ENCODE peak calls at places on chromosome 14, in five cellular contexts. U, Y, Z, D and M are unnamed samples.

GRCh38 chr14:72845675-72846074 is 48.2 kb downstream of the DPF3 start:
- DNase-seq in U (no peak), Y (no peak), Z (no peak), D (no peak), M (no peak)

GRCh38 chr14:90381999-90382451 is 14.8 kb upstream of the CALM1 start:
- DNase-seq in U (no peak), Y (peak), Z (peak), D (no peak), M (no peak)

GRCh38 chr14:79781882-79782281 is 429.4 kb downstream of the DIO2 start:
- DNase-seq in U (no peak), Y (no peak), Z (no peak), D (no peak), M (no peak)

GRCh38 chr14:64878775-64879634 is 702 bp downstream of the SPTB start:
- DNase-seq in U (no peak), Y (peak), Z (peak), D (no peak), M (no peak)

GRCh38 chr14:24662753-24663152 is 28.8 kb upstream of the GZMB start:
- DNase-seq in U (no peak), Y (peak), Z (no peak), D (no peak), M (no peak)

GRCh38 chr14:84225243-84225642 is 1304.7 kb upstream of the FLRT2 start:
- DNase-seq in U (no peak), Y (peak), Z (no peak), D (no peak), M (no peak)

GRCh38 chr14:52951730-52952481 is 1.1 kb upstream of the FERMT2 start:
- DNase-seq in U (peak), Y (peak), Z (peak), D (no peak), M (no peak)

GRCh38 chr14:56887211-56887610 is 76.9 kb upstream of the OTX2 start:
- DNase-seq in U (no peak), Y (no peak), Z (no peak), D (no peak), M (no peak)

GRCh38 chr14:72544615-72545387 is 349.1 kb downstream of the DPF3 start:
- DNase-seq in U (peak), Y (no peak), Z (no peak), D (no peak), M (no peak)

DNA sequence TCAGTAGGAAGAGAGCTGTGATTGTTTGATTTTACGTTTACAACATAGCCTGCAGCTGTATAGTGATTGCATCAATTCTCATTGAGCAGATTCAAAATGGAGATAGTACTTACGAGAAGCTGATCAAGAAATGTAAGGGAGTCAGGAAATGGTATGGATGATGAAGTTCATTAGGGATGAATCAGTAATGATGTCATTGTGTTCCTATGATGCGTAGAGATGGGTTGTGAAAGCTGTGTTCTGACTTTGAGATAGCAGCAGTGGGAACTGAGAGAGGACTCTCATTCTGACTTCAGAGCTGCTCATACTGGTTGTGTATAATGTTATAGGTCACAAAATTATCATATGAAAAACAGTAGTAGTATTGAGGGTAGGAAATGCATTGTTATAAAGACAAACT is 44.0 kb downstream of the TTLL5 start:
- DNase-seq in U (no peak), Y (no peak), Z (no peak), D (no peak), M (no peak)
- TF ChIP-seq CTCF in U (no peak), Y (no peak), Z (no peak), D (no peak), M (no peak)

DNA sequence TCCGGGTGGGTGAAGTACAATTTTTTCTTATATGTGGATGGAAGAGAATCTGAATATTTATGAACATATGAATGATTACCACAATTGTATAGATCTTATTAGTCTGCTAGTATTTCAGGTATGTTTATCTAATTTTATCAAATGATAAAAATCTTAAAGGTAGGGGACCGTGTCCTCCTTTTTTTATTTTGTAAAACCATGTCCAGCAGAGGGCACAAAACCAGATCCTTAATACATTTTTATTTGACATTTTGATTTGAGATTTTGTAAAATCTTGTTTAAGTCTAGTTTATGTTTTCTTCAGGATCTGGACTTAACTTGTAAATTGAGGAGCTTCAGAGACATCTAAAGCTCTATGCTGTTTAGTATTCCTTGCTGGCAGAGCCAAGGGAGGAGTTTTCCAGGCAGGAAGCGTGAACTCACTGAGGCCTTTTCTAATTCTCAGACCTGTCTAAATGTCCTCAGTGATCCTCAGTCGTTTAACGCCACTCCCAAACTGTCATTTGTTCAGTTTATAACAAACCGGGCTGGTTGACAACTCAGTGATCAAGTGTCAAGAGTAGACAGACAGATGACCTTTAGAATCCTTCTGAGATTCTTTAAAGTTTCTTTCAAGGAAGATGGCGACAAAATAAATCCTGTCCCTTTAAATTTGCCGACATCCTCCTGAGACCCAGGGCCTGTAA is 263.9 kb downstream of the KTN1 start:
- DNase-seq in U (no peak), Y (no peak), Z (no peak), D (no peak), M (no peak)
- TF ChIP-seq CTCF in U (peak), Y (no peak), Z (peak), D (no peak), M (no peak)

GRCh38 chr14:104515059-104515810 is 64.3 kb upstream of the C14orf180 start:
- DNase-seq in U (no peak), Y (no peak), Z (no peak), D (no peak), M (no peak)

GRCh38 chr14:104515811-104516780 is 63.5 kb upstream of the C14orf180 start:
- DNase-seq in U (no peak), Y (no peak), Z (no peak), D (no peak), M (no peak)

GRCh38 chr14:104517867-104518266 is 61.7 kb upstream of the C14orf180 start:
- DNase-seq in U (no peak), Y (no peak), Z (no peak), D (no peak), M (no peak)

GRCh38 chr14:104517426-104517825 is 62.1 kb upstream of the C14orf180 start:
- DNase-seq in U (no peak), Y (no peak), Z (no peak), D (no peak), M (no peak)

GRCh38 chr14:104516906-104517305 is 62.7 kb upstream of the C14orf180 start:
- DNase-seq in U (no peak), Y (no peak), Z (no peak), D (no peak), M (no peak)
- TF ChIP-seq CTCF in U (no peak), Y (no peak), Z (no peak), D (no peak), M (no peak)

GRCh38 chr14:32513571-32514009 is 184.5 kb downstream of the AKAP6 start:
- DNase-seq in U (peak), Y (no peak), Z (no peak), D (no peak), M (no peak)
- TF ChIP-seq CTCF in U (peak), Y (peak), Z (peak), D (no peak), M (peak)

DNA sequence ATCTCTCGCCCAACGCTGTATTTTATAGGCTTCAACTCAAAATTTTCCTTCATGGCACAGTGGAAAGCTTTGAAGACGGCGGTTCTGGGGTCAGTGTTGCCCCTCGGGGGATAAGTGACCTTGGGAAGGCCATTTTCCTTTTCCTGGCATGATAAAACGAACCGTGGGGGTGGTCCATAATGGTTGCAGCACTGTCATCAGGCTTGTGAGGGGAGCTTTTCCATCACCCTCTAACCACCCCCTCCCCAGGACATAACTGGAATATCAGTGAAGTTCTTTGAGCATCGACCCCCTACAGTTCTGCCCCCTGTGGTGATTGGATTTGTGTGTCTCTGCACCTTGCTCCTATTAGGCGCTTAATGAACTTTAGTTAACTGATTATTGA is 16.0 kb downstream of the FOS start:
- DNase-seq in U (no peak), Y (no peak), Z (peak), D (no peak), M (no peak)
- TF ChIP-seq CTCF in U (no peak), Y (no peak), Z (peak), D (no peak), M (peak)

GRCh38 chr14:100904307-100905019 is 941 bp upstream of the RTL1 start:
- DNase-seq in U (no peak), Y (no peak), Z (peak), D (no peak), M (no peak)
- TF ChIP-seq CTCF in U (no peak), Y (no peak), Z (peak), D (no peak), M (no peak)

DNA sequence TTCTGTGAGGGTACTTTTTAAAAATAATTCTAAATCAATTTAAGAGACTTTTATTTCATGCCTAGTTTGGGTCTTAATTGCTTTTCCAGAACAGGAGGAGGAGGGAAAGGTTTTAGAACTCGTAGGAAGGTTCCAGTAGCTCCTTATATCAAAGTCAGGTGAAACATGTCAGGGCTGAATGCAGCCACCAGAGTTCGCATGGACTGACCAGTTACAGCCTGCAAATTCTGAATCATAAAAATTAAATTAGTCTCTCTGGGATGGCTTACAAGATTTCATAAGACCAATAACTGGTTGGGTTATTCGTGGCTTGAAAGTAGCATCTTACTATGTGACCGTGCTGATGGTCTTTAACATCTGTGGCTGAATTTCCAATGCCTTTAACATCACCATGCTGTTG is 410 bp downstream of the BDKRB1 start:
- DNase-seq in U (peak), Y (no peak), Z (no peak), D (no peak), M (no peak)
- TF ChIP-seq CTCF in U (peak), Y (no peak), Z (peak), D (no peak), M (no peak)

GRCh38 chr14:104134061-104134965 is 4.1 kb upstream of the KIF26A start:
- DNase-seq in U (no peak), Y (no peak), Z (peak), D (no peak), M (no peak)

GRCh38 chr14:104135904-104136471 is 2.4 kb upstream of the KIF26A start:
- DNase-seq in U (no peak), Y (peak), Z (peak), D (no peak), M (no peak)

GRCh38 chr14:104136472-104137296 is 1.7 kb upstream of the KIF26A start:
- DNase-seq in U (no peak), Y (no peak), Z (peak), D (no peak), M (no peak)

GRCh38 chr14:104133496-104133895 is 4.9 kb upstream of the KIF26A start:
- DNase-seq in U (no peak), Y (no peak), Z (peak), D (no peak), M (no peak)

GRCh38 chr14:104135121-104135903 is 3.1 kb upstream of the KIF26A start:
- DNase-seq in U (no peak), Y (no peak), Z (peak), D (no peak), M (no peak)
- TF ChIP-seq CTCF in U (no peak), Y (peak), Z (peak), D (no peak), M (peak)

GRCh38 chr14:49768301-49769121 is 558 bp downstream of the KLHDC2 start:
- DNase-seq in U (peak), Y (peak), Z (peak), D (no peak), M (peak)
- TF ChIP-seq CTCF in U (no peak), Y (no peak), Z (no peak), D (no peak), M (no peak)

GRCh38 chr14:68926236-68926635 is 52.9 kb downstream of the ACTN1 start:
- DNase-seq in U (no peak), Y (no peak), Z (no peak), D (no peak), M (no peak)
- TF ChIP-seq CTCF in U (peak), Y (no peak), Z (peak), D (no peak), M (peak)